ENCODE peak calls at places on chromosome 22, in four cellular contexts. B is fibroblast of lung; E is spleen; I is CD8-positive, alpha-beta T cell. Z is an unnamed sample.
A peak's percentile ranks its signal among the peaks of the same experiment; 100 is the strongest.

GRCh38 chr22:37435970-37436603 is 8.8 kb upstream of the ELFN2 start:
- DNase-seq in B (no peak), E (no peak), I (no peak), Z (no peak)

GRCh38 chr22:44814266-44815098 is 62.1 kb downstream of the ARHGAP8 start:
- DNase-seq in E (peak; percentile 64), I (no peak), B (no peak), Z (no peak)

GRCh38 chr22:48576333-48577013 is 1251.2 kb downstream of the BRD1 start:
- DNase-seq in B (no peak), I (no peak), E (no peak), Z (no peak)

GRCh38 chr22:45329536-45329936 is 19.8 kb downstream of the FAM118A start:
- DNase-seq in B (no peak), I (no peak), E (no peak), Z (no peak)

GRCh38 chr22:23763579-23764331 is 965 bp downstream of the C22orf15 start:
- DNase-seq in I (no peak), E (peak; percentile 92), B (no peak), Z (no peak)

GRCh38 chr22:17596226-17596625 is 32.3 kb downstream of the ATP6V1E1 start:
- DNase-seq in I (no peak), E (peak; percentile 19), B (no peak), Z (no peak)

GRCh38 chr22:19565921-19566598 is 41.9 kb upstream of the CLDN5 start:
- DNase-seq in E (no peak), B (no peak), I (no peak), Z (no peak)

GRCh38 chr22:38699784-38700183 is 959 bp downstream of the JOSD1 start:
- DNase-seq in B (peak; percentile 36), I (no peak), E (no peak), Z (peak; percentile 30)

GRCh38 chr22:19889951-19890350 is 35.3 kb upstream of the GNB1L start:
- DNase-seq in B (no peak), I (no peak), E (peak; percentile 77), Z (no peak)

GRCh38 chr22:33853200-33854097 is 66.8 kb downstream of the LARGE1 start:
- DNase-seq in B (peak; percentile 81), I (no peak), E (peak; percentile 84), Z (peak; percentile 81)

GRCh38 chr22:39351689-39352214 is 2.0 kb downstream of the SYNGR1 start:
- DNase-seq in I (no peak), E (peak; percentile 89), B (no peak), Z (no peak)

GRCh38 chr22:42908082-42908746 is 51.1 kb upstream of the ARFGAP3 start:
- DNase-seq in B (no peak), I (no peak), E (no peak), Z (no peak)

DNA sequence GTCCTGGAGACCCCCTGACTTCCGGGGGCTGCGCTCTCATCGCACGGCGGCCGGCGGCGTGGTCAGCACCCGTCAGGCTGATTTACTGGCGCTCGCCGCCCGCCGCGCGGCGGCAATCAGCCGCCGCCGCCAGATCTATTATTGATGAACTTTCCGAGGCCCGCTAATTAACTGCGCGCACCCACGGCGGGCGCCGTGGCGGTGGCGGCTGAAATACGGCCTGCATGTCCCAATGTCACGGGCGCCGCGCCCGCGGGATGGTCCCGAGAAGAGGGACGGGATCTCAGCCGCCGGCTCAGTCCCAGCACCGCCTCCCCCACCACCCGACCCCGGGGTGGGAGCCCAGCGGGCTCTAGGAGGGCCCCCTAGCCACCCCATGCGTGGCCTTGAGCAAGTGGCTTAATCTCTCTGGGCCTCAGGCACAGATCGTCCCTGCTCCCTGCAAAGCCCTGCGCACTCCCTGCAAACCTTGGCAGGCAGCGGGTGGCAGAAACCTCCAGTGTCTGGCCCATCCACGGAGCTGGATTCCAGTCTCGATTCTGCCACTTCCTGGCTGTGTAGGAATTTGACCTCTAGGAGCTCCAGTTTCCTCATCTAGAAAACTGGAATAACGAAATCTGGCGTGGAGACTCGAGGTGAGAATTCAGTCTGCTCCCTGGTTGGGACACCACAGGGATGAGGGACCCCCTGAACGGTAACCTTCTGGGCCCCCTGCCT is 187.1 kb downstream of the MN1 start:
- DNase-seq in B (no peak), I (no peak), E (no peak), Z (no peak)
- H3K4me3 ChIP-seq in B (no peak overlapping the region), I (no peak overlapping the region), E (no peak overlapping the region), Z (no peak overlapping the region)

DNA sequence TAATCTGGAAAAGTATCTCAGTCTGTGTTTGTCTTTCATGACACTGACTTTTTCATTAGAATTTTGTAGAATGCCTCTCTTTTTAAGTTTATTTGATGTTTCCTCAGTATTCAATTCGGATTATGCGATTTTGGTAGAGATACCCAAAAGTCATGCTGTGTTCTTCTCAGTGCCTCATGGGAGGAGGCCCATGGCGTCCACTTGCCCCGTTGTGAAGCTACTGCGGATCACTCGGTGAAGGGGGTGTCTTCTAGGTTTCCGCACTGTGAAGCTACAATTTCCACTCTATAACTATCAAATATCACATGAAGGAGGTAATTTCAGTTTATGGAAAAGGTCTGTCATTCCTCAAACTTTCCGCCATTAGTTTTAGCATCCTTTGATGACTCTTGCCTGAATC is 794.0 kb downstream of the TBC1D22A start:
- DNase-seq in E (no peak), I (no peak), B (no peak), Z (no peak)
- H3K9me3 ChIP-seq in E (no peaks in the 10 kb centered on the region), I (no peaks in the 10 kb centered on the region), B (no peaks in the 10 kb centered on the region), Z (no peaks in the 10 kb centered on the region)

GRCh38 chr22:22474733-22475132 is 33.8 kb downstream of the ZNF280B start:
- DNase-seq in E (no peak), I (no peak), B (no peak), Z (no peak)
- H3K4me3 ChIP-seq in E (no peak overlapping the region), I (no peak overlapping the region), B (no peak overlapping the region), Z (no peak overlapping the region)

GRCh38 chr22:47308886-47309285 is 546.4 kb downstream of the TBC1D22A start:
- DNase-seq in B (no peak), I (no peak), E (no peak), Z (no peak)

GRCh38 chr22:47309946-47310345 is 547.5 kb downstream of the TBC1D22A start:
- DNase-seq in B (no peak), E (no peak), I (no peak), Z (no peak)

GRCh38 chr22:47309476-47309875 is 547.0 kb downstream of the TBC1D22A start:
- DNase-seq in B (no peak), I (no peak), E (no peak), Z (no peak)

GRCh38 chr22:47307812-47308211 is 545.4 kb downstream of the TBC1D22A start:
- DNase-seq in E (no peak), B (peak; percentile 75), I (no peak), Z (no peak)

DNA sequence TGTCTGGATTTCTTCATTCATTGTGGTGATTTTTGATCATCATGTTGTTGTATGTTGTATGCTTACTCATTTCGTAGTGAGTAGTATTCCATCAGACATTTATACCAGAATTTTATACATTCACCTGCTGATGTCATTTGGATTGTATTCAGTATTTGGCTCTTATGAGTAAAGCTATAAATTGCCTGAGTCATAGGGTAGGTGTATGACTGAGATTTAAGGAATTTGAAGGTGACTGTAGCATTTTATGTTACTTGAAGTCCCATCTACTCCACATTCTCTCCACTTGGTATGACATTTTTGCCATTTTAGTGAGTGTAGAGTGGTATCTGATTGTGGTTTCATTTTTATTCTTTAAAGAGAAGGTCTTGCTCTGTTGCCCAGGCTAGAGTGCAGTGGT is 548.2 kb downstream of the TBC1D22A start:
- DNase-seq in E (no peak), B (no peak), I (no peak), Z (no peak)
- H3K9me3 ChIP-seq in E (peaks cover 10% of the 10 kb centered on the region), B (no peaks in the 10 kb centered on the region), I (no peaks in the 10 kb centered on the region), Z (no peaks in the 10 kb centered on the region)